ENCODE peak calls at places on chromosomes 4 and X, in seven cellular contexts. I is prostate gland, T is stomach, U is HL-60, H is GM23338, E is suprapubic skin, V is K562. X is an unnamed sample.
A peak's percentile ranks its signal among the peaks of the same experiment; 100 is the strongest.

GRCh38 chr4:137934046-137934445 is 308.1 kb downstream of the SLC7A11 start:
- DNase-seq in I (no peak), T (no peak), U (no peak), H (no peak), E (no peak), V (no peak), X (no peak)

GRCh38 chr4:88737304-88738015 is 39.8 kb upstream of the NAP1L5 start:
- DNase-seq in I (peak; percentile 77), T (peak; percentile 44), U (no peak), H (peak; percentile 50), E (no peak), V (no peak), X (no peak)

GRCh38 chr4:94934864-94935263 is 177.1 kb downstream of the BMPR1B start:
- DNase-seq in I (no peak), T (no peak), U (no peak), H (no peak), E (no peak), V (no peak), X (no peak)

GRCh38 chr4:104395219-104395618 is 99.5 kb downstream of the CXXC4 start:
- DNase-seq in I (no peak), T (no peak), U (no peak), H (peak; percentile 6), E (no peak), V (no peak), X (no peak)

GRCh38 chr4:86960557-86960959 is 25.7 kb downstream of the AFF1 start:
- DNase-seq in I (no peak), T (no peak), U (no peak), H (no peak), E (no peak), V (peak; percentile 63), X (no peak)

GRCh38 chr4:166422475-166422874 is 549.4 kb downstream of the TLL1 start:
- DNase-seq in I (no peak), T (no peak), U (no peak), H (no peak), E (no peak), V (no peak), X (no peak)

GRCh38 chr4:119873794-119874325 is 192.8 kb downstream of the MAD2L1 start:
- DNase-seq in I (no peak), T (no peak), U (no peak), H (no peak), E (no peak), V (no peak), X (no peak)

GRCh38 chrX:69083785-69084184 is 81.5 kb downstream of the PJA1 start:
- DNase-seq in I (no peak), T (no peak), U (no peak), H (no peak), E (no peak), V (peak; percentile 7), X (no peak)

GRCh38 chr4:95289028-95289634 is 259.6 kb downstream of the UNC5C start:
- DNase-seq in I (no peak), T (no peak), U (no peak), H (no peak), E (no peak), V (peak; percentile 89), X (no peak)

GRCh38 chrX:53716328-53717088 is 30.0 kb upstream of the HUWE1 start:
- DNase-seq in I (no peak), T (no peak), U (peak; percentile 19), H (no peak), E (no peak), V (no peak), X (no peak)

GRCh38 chr4:73431813-73432168 is 4.2 kb upstream of the AFP start:
- DNase-seq in I (no peak), T (no peak), U (no peak), H (no peak), E (no peak), V (no peak), X (no peak)

GRCh38 chr4:182089326-182089725 is 153.9 kb upstream of the TENM3 start:
- DNase-seq in I (no peak), T (no peak), U (no peak), H (peak; percentile 72), E (no peak), V (peak; percentile 19), X (no peak)

DNA sequence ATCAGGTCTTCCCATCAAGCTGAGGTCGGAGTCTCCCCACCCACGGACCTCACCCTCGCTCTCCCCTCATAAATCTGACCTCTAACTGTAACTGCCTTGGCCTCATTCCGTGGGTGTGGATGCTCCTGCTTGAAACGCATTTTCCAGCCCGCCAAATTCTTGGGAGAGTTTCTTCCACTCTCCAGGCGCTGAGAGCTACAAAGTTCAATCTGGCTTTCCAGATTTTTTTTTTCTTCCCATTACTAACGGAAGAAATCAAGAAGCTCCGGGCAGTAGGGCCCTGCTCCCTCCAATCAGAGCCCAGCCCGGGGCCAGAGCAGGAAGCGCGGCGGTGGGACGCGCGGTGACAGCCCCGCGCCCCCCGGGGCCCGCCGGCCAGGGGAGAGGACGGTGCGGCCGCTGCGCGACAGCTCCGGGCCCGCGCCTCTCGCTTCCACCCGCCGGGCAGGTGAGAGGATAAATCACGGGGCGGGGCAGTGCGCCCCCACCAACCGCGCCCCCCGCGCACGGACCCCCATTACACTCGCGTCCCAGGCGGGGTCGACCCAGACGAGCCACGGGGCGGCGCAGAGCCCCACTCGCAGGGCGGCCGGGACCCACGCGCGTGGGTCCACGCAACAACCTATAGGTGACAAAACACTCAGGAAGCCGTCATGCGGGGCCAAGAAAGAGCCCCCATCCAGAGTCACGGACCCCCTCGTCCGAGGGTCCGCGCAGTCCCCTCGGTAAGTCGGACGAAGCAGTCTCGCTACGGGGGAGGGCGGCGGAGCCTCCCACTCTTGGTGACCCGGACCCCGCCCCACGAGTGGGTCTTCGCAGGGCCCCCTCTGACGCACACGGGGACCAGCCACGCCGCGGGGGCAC is 916 bp downstream of the AFAP1 start:
- DNase-seq in I (no peak), T (peak; percentile 38), U (no peak), H (peak; percentile 64), E (no peak), V (no peak), X (no peak)
- TF ChIP-seq POLR2AphosphoS5 in I (no peak), T (no peak), U (no peak), H (no peak), E (no peak), V (no peak), X (no peak)

GRCh38 chr4:100026066-100026465 is 76.0 kb upstream of the H2AZ1 start:
- DNase-seq in I (no peak), T (no peak), U (no peak), H (no peak), E (no peak), V (no peak), X (no peak)
- TF ChIP-seq POLR2AphosphoS5 in I (no peak), T (no peak), U (no peak), H (no peak), E (no peak), V (no peak), X (no peak)

GRCh38 chr4:99410075-99410474 is 25.1 kb downstream of the ADH7 start:
- DNase-seq in I (no peak), T (no peak), U (no peak), H (no peak), E (no peak), V (no peak), X (no peak)
- TF ChIP-seq POLR2AphosphoS5 in I (no peak), T (no peak), U (no peak), H (no peak), E (no peak), V (no peak), X (no peak)

GRCh38 chrX:1140236-1140681 is 72.2 kb downstream of the CRLF2 start:
- DNase-seq in I (no peak), T (no peak), U (no peak), H (no peak), E (peak; percentile 5), V (no peak), X (no peak)
- TF ChIP-seq POLR2AphosphoS5 in I (no peak), T (no peak), U (no peak), H (no peak), E (no peak), V (no peak), X (no peak)

GRCh38 chr4:96839441-96839840 is 999.5 kb downstream of the PDHA2 start:
- DNase-seq in I (no peak), T (no peak), U (no peak), H (no peak), E (no peak), V (no peak), X (no peak)

GRCh38 chr4:96833831-96834230 is 993.9 kb downstream of the PDHA2 start:
- DNase-seq in I (no peak), T (no peak), U (no peak), H (no peak), E (no peak), V (no peak), X (no peak)
- TF ChIP-seq POLR2AphosphoS5 in I (no peak), T (no peak), U (no peak), H (no peak), E (no peak), V (no peak), X (no peak)

GRCh38 chr4:55547918-55548317 is 1.2 kb upstream of the CLOCK start:
- DNase-seq in I (no peak), T (no peak), U (no peak), H (no peak), E (no peak), V (no peak), X (no peak)

GRCh38 chr4:55545133-55545532 is 1.6 kb downstream of the CLOCK start:
- DNase-seq in I (no peak), T (no peak), U (no peak), H (peak; percentile 46), E (no peak), V (peak; percentile 49), X (no peak)

GRCh38 chr4:55547461-55547770 is 707 bp upstream of the CLOCK start:
- DNase-seq in I (no peak), T (no peak), U (no peak), H (peak; percentile 72), E (no peak), V (no peak), X (no peak)

GRCh38 chr4:55546633-55547460 is at the start of gene CLOCK:
- DNase-seq in I (peak; percentile 74), T (peak; percentile 84), U (peak; percentile 80), H (peak; percentile 91), E (peak; percentile 92), V (peak; percentile 91), X (no peak)

DNA sequence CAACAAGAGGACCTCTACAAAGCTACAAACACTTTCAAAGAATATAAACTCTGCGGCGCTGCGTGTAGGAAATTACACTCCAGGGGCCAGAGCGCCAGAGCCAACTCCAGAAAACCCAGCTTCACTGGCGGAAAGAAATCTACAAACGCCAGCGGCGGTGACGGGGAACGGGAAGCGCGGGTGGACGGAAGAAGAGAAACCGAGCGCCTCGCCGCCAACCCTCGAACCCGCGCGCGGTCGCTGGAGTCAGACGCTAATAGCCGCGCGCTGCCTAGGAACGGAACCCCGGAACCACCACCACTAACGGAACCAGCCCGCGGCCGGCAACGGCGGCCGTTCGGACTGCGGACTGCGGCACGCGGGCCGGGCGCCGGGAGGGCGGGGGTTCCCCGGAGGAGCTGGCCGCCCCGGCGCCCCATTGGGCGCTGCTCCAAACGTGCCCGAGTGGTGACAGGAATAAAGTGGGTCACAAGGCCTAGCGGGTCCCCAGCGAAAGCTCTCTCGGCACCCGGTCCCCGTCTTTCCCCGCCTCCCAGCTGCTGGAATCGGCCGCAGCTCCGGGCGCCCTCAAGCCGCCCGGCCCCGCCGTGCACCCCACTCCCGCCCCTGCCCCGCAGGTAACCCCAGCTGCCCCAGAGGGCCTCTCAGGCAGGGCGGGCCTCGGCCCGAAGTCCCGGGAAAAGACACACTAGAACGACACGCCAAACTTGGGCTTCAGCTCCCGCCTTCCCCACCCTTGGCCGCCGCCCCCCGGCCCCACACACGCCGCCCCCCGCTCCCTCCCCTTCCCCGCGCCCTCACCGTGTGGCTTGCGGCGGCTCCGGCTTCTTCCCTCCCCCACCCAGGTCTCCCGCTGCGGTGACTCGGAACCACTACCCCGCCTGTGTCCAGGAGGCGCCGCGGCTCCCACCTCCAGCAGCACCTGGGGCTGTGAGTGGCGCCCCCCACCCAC is 752 bp downstream of the CLOCK start:
- DNase-seq in I (peak; percentile 59), T (peak; percentile 83), U (peak; percentile 67), H (peak; percentile 78), E (peak; percentile 84), V (peak; percentile 84), X (no peak)
- TF ChIP-seq POLR2AphosphoS5 in I (no peak), T (peak; percentile 42), U (peak; percentile 67), H (peak; percentile 30), E (peak; percentile 7), V (peak; percentile 56), X (no peak)

X was measured in SK-N-MC.